ENCODE peak calls at places on chromosomes 12 and 14, in four cellular contexts. M is uterus, J is OCI-LY7, H is brain microvascular endothelial cell. W is an unnamed sample.

GRCh38 chr14:106766145-106766544 is 1239.8 kb downstream of the TMEM121 start:
- DNase-seq in M (no peak), J (no peak), H (no peak), W (no peak)

GRCh38 chr12:131703161-131703560 is 7.7 kb upstream of the SFSWAP start:
- DNase-seq in M (no peak), J (no peak), H (no peak), W (no peak)

GRCh38 chr12:15558915-15559528 is 230.2 kb downstream of the EPS8 start:
- DNase-seq in M (no peak), J (no peak), H (peak; percentile 66), W (no peak)

GRCh38 chr12:95796225-95796981 is 5.8 kb upstream of the NTN4 start:
- DNase-seq in M (no peak), J (no peak), H (no peak), W (no peak)

GRCh38 chr12:91978143-91978542 is 167.5 kb downstream of the BTG1 start:
- DNase-seq in M (no peak), J (no peak), H (no peak), W (no peak)

GRCh38 chr12:96294831-96295230 is 100.7 kb downstream of the ELK3 start:
- DNase-seq in M (no peak), J (no peak), H (no peak), W (no peak)

GRCh38 chr12:20305470-20305869 is 62.9 kb upstream of the PDE3A start:
- DNase-seq in M (no peak), J (no peak), H (peak; percentile 59), W (no peak)

GRCh38 chr12:109731231-109731731 is 17.7 kb downstream of the FAM222A start:
- DNase-seq in M (no peak), J (no peak), H (no peak), W (no peak)

GRCh38 chr12:75759842-75760260 is 248.4 kb upstream of the KRR1 start:
- DNase-seq in M (no peak), J (no peak), H (peak; percentile 67), W (no peak)

GRCh38 chr12:115295886-115296285 is 611.9 kb upstream of the TBX3 start:
- DNase-seq in M (no peak), J (no peak), H (no peak), W (no peak)

GRCh38 chr12:27333311-27334009 is 824 bp downstream of the BMAL2 start:
- DNase-seq in M (no peak), J (no peak), H (no peak), W (peak; percentile 39)

GRCh38 chr12:118060301-118061010 is 523 bp downstream of the WSB2 start:
- DNase-seq in M (peak; percentile 60), J (no peak), H (no peak), W (peak; percentile 48)

GRCh38 chr12:68792952-68793351 is 15.0 kb upstream of the MDM2 start:
- DNase-seq in M (no peak), J (peak; percentile 87), H (peak; percentile 51), W (no peak)

GRCh38 chr12:49367381-49368239 is at the start of gene SPATS2:
- DNase-seq in M (no peak), J (no peak), H (peak; percentile 96), W (no peak)

GRCh38 chr12:67284561-67284960 is 15.4 kb downstream of the CAND1 start:
- DNase-seq in M (no peak), J (no peak), H (no peak), W (no peak)

GRCh38 chr12:67286257-67286656 is 17.1 kb downstream of the CAND1 start:
- DNase-seq in M (no peak), J (no peak), H (no peak), W (no peak)

GRCh38 chr12:67287311-67287710 is 18.2 kb downstream of the CAND1 start:
- DNase-seq in M (no peak), J (no peak), H (no peak), W (no peak)

GRCh38 chr12:67290378-67290777 is 21.2 kb downstream of the CAND1 start:
- DNase-seq in M (no peak), J (no peak), H (no peak), W (no peak)

DNA sequence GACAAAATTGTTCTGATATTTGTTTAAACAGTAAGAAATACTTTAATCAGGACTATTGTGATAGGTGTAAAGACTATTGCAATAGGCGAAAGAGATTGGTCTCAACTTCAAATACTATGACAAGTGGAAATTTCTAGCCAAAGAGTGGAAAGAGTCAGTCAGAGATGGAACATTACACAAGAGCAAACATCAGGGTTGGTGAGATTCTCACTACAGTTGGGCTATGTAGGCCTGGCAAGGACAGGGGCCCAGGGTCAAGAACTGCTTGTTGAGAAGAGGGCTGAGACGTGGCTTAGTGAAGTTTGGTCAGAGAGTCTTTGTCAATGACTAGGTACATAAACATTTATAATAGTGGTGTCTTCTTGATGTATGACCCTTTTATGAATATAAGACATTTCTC is 19.4 kb downstream of the CAND1 start:
- DNase-seq in M (no peak), J (no peak), H (no peak), W (no peak)
- TF ChIP-seq CTCF in M (no peak), J (no peak), H (no peak), W (no peak)

DNA sequence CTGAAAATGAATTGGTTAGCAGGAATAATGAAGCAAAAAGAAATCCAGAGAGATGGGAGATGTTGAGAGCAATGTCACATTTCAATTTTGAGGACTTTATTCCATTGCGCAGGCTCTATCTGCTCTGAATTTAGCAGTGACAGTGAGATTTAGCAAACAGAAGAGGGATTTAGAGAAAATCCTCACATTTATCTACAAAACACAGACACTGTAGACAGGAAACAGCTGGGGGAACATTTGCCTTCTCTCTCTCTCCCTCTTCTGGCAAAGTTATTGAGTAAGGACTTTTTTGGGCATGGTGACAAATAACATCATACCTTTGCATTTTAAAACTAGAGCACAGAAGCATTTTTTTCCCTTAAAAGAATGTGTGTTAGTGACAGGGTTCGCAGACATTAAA is at the start of gene IGF1:
- DNase-seq in M (no peak), J (no peak), H (no peak), W (no peak)
- TF ChIP-seq CTCF in M (peak; percentile 11), J (no peak), H (no peak), W (no peak)

GRCh38 chr14:67519406-67519805 is 13.7 kb upstream of the PLEKHH1 start:
- DNase-seq in M (no peak), J (no peak), H (no peak), W (no peak)

GRCh38 chr14:67514650-67515385 is 18.3 kb upstream of the PLEKHH1 start:
- DNase-seq in M (peak; percentile 43), J (peak; percentile 60), H (peak; percentile 7), W (peak; percentile 53)

GRCh38 chr14:67516679-67517078 is 16.4 kb upstream of the PLEKHH1 start:
- DNase-seq in M (no peak), J (no peak), H (no peak), W (no peak)

GRCh38 chr14:67515386-67516079 is 17.6 kb upstream of the PLEKHH1 start:
- DNase-seq in M (no peak), J (peak; percentile 59), H (no peak), W (peak; percentile 48)

GRCh38 chr14:67517083-67517482 is 16.0 kb upstream of the PLEKHH1 start:
- DNase-seq in M (no peak), J (no peak), H (no peak), W (no peak)
- TF ChIP-seq CTCF in M (no peak), J (no peak), H (peak; percentile 42), W (no peak)

DNA sequence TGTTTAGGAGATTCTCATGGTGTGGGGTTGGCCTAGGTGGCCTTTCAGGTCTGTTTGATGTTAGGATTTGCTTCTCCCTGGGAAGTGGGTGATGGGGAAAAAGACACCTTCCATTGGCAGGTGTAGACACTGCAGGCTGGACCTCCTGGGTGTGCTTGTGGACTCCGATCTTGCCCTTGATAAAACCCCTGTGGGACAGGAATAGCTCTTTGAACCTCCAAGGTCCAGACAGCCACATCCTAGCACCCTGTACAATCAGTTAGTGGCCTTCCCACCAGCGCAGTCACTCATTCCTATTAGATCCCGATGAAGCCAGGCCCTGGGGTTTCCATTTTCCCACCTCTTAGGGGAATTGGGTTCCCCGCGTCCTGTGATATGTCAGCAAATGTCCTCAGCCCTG is 28.5 kb downstream of the MEG3 start:
- DNase-seq in M (no peak), J (no peak), H (no peak), W (no peak)
- TF ChIP-seq CTCF in M (no peak), J (no peak), H (no peak), W (no peak)

DNA sequence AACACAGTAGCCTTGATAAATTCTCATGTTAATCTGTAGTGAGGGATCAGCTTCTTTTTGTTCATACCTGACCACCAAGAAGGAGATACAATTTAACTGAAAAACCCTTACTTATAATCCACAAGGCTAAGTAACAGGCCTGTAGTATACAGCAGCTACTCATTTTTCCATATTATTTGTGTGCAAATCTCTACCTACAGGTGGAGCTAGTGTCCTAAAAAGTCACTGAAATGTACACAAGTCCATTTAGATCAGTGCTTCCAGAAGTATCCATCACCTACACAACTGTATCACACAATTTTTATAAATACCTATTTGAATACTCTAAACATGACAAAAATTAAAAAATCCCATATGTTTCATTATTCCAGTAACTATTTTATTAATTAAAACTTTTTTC is 173.2 kb downstream of the SLC35F4 start:
- DNase-seq in M (no peak), J (peak; percentile 23), H (peak; percentile 46), W (no peak)
- TF ChIP-seq CTCF in M (no peak), J (peak; percentile 79), H (peak; percentile 38), W (no peak)

DNA sequence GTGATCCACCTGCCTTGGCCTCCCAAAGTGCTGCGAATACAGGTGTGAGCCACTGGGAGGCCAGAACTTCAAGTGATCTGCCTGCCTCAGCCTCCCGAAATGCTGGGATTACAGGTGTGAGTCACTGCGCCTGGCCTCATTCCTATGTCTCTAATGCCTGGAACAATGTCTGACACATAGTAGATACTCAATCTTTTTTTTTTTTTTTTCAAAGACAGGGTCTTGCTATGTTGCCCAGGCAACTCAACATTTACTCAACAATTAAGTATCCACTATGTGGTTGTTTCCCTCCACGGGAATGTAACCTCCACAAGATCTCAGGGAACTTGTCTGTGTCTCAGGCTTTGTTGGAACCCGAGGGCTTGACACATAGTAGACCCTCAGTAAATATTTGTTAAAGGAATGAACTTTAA is 3.1 kb upstream of the TMEM120B start:
- DNase-seq in M (no peak), J (no peak), H (peak; percentile 56), W (no peak)
- TF ChIP-seq CTCF in M (no peak), J (no peak), H (peak; percentile 22), W (no peak)

GRCh38 chr14:75213172-75213571 is 36.8 kb upstream of the TMED10 start:
- DNase-seq in M (no peak), J (no peak), H (no peak), W (no peak)
- TF ChIP-seq CTCF in M (no peak), J (no peak), H (no peak), W (no peak)

DNA sequence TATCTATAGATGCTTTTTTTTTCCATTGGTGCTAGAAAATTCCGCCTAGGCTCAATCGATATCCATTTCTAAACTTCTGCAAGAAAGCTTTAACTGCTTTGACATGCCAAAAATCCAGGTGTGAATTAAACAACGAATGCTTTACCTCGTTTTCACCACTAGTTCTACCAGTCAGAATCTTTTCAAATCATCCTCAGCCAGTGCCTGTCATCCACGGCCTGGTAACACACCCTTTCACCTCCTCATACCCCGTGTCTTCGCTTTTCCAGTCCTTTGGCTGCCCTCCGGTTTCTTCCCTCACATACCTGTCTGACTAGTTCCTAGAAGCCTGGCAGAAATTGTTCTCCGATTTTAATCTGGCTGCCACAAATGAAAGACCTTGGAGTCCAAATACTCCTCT is 1.4 kb upstream of the PHC1 start:
- DNase-seq in M (no peak), J (peak; percentile 60), H (no peak), W (no peak)
- TF ChIP-seq CTCF in M (no peak), J (peak; percentile 65), H (peak; percentile 31), W (no peak)

DNA sequence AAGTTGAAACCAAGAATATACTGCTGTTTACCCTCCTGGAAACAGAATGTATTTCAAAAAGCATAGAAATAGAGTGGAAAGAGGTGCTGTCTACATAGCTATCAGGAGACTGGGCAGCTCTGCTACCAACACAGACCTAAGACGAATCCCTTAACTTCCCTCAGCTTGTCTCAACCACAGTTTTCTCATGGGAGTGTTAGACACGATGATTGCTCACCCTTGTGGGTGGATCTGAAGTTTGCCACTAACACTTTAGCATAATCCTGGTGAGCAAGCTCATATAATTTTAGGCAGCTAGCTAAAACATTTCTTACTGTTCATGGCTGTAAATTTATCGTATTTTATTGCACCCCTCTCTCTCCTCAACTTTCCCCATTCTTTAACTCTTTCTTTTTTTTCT is 38.5 kb downstream of the C12orf75 start:
- DNase-seq in M (no peak), J (no peak), H (peak; percentile 42), W (no peak)
- TF ChIP-seq CTCF in M (no peak), J (no peak), H (peak; percentile 38), W (no peak)

W was measured in activated B cell treated with CpG ODN at 0.5 μM for 24 hours.